ENCODE peak calls at places on chromosomes 13 and 19, in five cellular contexts. Y is amniotic epithelial cell, B is NCI-H446 treated with DMSO at 0.1 percent for 48 hours, M is cardiac muscle cell, O is EH. D is an unnamed sample.

GRCh38 chr19:34316741-34317241 is 48.2 kb upstream of the GPI start:
- DNase-seq in B (no peak), O (peak; percentile 63), Y (peak; percentile 80), M (no peak), D (no peak)

GRCh38 chr19:1450735-1451669 is 1.1 kb downstream of the APC2 start:
- DNase-seq in B (no peak), M (no peak), Y (no peak), O (no peak), D (no peak)

GRCh38 chr13:97809576-97809975 is 143.9 kb upstream of the IPO5 start:
- DNase-seq in O (no peak), Y (no peak), M (peak; percentile 25), B (no peak), D (no peak)

GRCh38 chr13:40069173-40070044 is 413.9 kb downstream of the COG6 start:
- DNase-seq in O (peak; percentile 69), B (peak; percentile 40), M (peak; percentile 88), Y (peak; percentile 80), D (peak; percentile 79)

GRCh38 chr13:19817106-19817505 is 34.4 kb upstream of the PSPC1 start:
- DNase-seq in O (no peak), Y (no peak), M (no peak), B (no peak), D (no peak)

GRCh38 chr13:48739346-48740037 is 85.8 kb downstream of the CYSLTR2 start:
- DNase-seq in Y (peak; percentile 40), M (peak; percentile 87), O (no peak), B (no peak), D (no peak)

GRCh38 chr19:31325342-31325741 is 23.9 kb downstream of the TSHZ3 start:
- DNase-seq in B (no peak), Y (no peak), O (no peak), M (no peak), D (no peak)

GRCh38 chr13:99977912-99978780 is 3.4 kb upstream of the ZIC2 start:
- DNase-seq in B (no peak), M (no peak), O (no peak), Y (no peak), D (no peak)

GRCh38 chr19:47729468-47729798 is 15.9 kb upstream of the NOP53 start:
- DNase-seq in M (peak; percentile 90), O (peak; percentile 97), B (no peak), Y (peak; percentile 80), D (peak; percentile 44)

GRCh38 chr13:30293995-30294394 is 13.4 kb downstream of the KATNAL1 start:
- DNase-seq in M (no peak), Y (no peak), O (no peak), B (no peak), D (no peak)